ENCODE peak calls at places on chromosome X, in eight cellular contexts. K is T-helper 2 cell, S is NCI-H146, Y is KG1, B is retina, R is GM03348, A is germinal center, M is NCI-H2171 treated with DMSO at 0.1 percent for 48 hours. L is an unnamed sample.

GRCh38 chrX:11558972-11559371 is 106.7 kb downstream of the ARHGAP6 start:
- DNase-seq in S (no peak), A (peak; percentile 39), K (no peak), M (no peak), Y (no peak), R (no peak), B (no peak), L (no peak)

GRCh38 chrX:26651755-26652154 is 435.8 kb downstream of the MAGEB5 start:
- DNase-seq in A (no peak), K (no peak), M (no peak), Y (no peak), B (no peak), S (no peak), R (no peak), L (no peak)

GRCh38 chrX:18354369-18355329 is at the start of gene SCML2:
- DNase-seq in R (peak; percentile 83), A (peak; percentile 14), S (peak; percentile 63), M (peak; percentile 54), Y (peak; percentile 3), B (peak; percentile 78), K (no peak), L (no peak)

GRCh38 chrX:97898798-97899197 is 1015.1 kb downstream of the RPA4 start:
- DNase-seq in A (no peak), K (no peak), B (no peak), M (no peak), R (peak; percentile 40), Y (no peak), S (no peak), L (no peak)

GRCh38 chrX:87732133-87732532 is 214.5 kb downstream of the KLHL4 start:
- DNase-seq in Y (no peak), A (no peak), B (no peak), S (no peak), M (no peak), K (no peak), R (no peak), L (no peak)

GRCh38 chrX:10519761-10520160 is 100.6 kb downstream of the MID1 start:
- DNase-seq in Y (no peak), A (no peak), R (peak; percentile 13), M (no peak), B (no peak), K (no peak), S (no peak), L (no peak)

GRCh38 chrX:10450959-10451355 is 169.4 kb downstream of the MID1 start:
- DNase-seq in M (no peak), B (no peak), S (no peak), K (no peak), R (peak; percentile 16), Y (no peak), A (no peak), L (no peak)

GRCh38 chrX:40300286-40300890 is 202.6 kb upstream of the BCOR start:
- DNase-seq in Y (no peak), B (no peak), R (no peak), K (no peak), S (no peak), M (no peak), A (no peak), L (no peak)

GRCh38 chrX:153569475-153569874 is 29.5 kb downstream of the CCNQ start:
- DNase-seq in K (no peak), Y (no peak), B (no peak), R (no peak), M (no peak), A (no peak), S (no peak), L (no peak)

GRCh38 chrX:69133561-69134542 is 31.4 kb downstream of the PJA1 start:
- DNase-seq in B (peak; percentile 60), R (peak; percentile 35), Y (no peak), S (peak; percentile 33), K (no peak), A (no peak), M (no peak), L (no peak)

GRCh38 chrX:101442095-101442494 is 34.1 kb downstream of the HNRNPH2 start:
- DNase-seq in Y (no peak), M (no peak), R (no peak), S (no peak), B (no peak), A (no peak), K (no peak), L (no peak)

GRCh38 chrX:10239611-10240064 is 82.9 kb downstream of the CLCN4 start:
- DNase-seq in R (peak; percentile 13), Y (no peak), B (no peak), S (no peak), A (no peak), K (no peak), M (no peak), L (no peak)

GRCh38 chrX:46788902-46789301 is 30.0 kb upstream of the SLC9A7 start:
- DNase-seq in S (no peak), K (no peak), R (peak; percentile 56), Y (no peak), A (no peak), B (no peak), M (no peak), L (no peak)

GRCh38 chrX:119521246-119521645 is 44.0 kb downstream of the STEEP1 start:
- DNase-seq in B (no peak), M (no peak), Y (no peak), K (no peak), S (no peak), R (no peak), A (no peak), L (no peak)

GRCh38 chrX:138709886-138710285 is 1.6 kb downstream of the FGF13 start:
- DNase-seq in S (no peak), Y (no peak), A (no peak), B (no peak), M (no peak), R (no peak), K (no peak), L (no peak)

GRCh38 chrX:153474718-153475117 is 4.3 kb upstream of the HAUS7 start:
- DNase-seq in Y (no peak), B (peak; percentile 59), M (no peak), R (peak; percentile 80), S (peak; percentile 48), K (peak; percentile 19), A (peak; percentile 10), L (no peak)

GRCh38 chrX:40278340-40279090 is 180.8 kb upstream of the BCOR start:
- DNase-seq in M (no peak), B (no peak), A (no peak), Y (no peak), S (peak; percentile 43), K (peak; percentile 19), R (peak; percentile 16), L (no peak)

GRCh38 chrX:55342533-55343501 is 78.1 kb upstream of the PAGE3 start:
- DNase-seq in A (peak; percentile 56), B (peak; percentile 27), K (no peak), Y (peak; percentile 2), R (peak; percentile 35), S (peak; percentile 18), M (peak; percentile 4), L (no peak)

GRCh38 chrX:2474963-2475726 is 25.6 kb downstream of the DHRSX start:
- DNase-seq in R (no peak), B (no peak), Y (no peak), A (no peak), M (no peak), S (no peak), K (no peak), L (no peak)

GRCh38 chrX:121456315-121456714 is 408.9 kb downstream of the GLUD2 start:
- DNase-seq in K (no peak), B (no peak), R (no peak), Y (no peak), S (no peak), M (no peak), A (no peak), L (no peak)

GRCh38 chrX:97538745-97539144 is 655.0 kb downstream of the RPA4 start:
- DNase-seq in A (no peak), M (no peak), B (no peak), K (no peak), Y (no peak), S (no peak), R (no peak), L (no peak)

GRCh38 chrX:126701380-126701779 is 118.1 kb upstream of the PRR32 start:
- DNase-seq in M (no peak), B (no peak), K (no peak), R (no peak), A (no peak), Y (no peak), S (no peak), L (no peak)

GRCh38 chrX:153900806-153901752 is 3.4 kb upstream of the AVPR2 start:
- DNase-seq in B (no peak), K (no peak), S (peak; percentile 63), M (peak; percentile 88), R (peak; percentile 87), Y (peak; percentile 28), A (peak; percentile 77), L (peak; percentile 84)

GRCh38 chrX:140943513-140943912 is 58.9 kb upstream of the SPANXB1 start:
- DNase-seq in Y (no peak), A (no peak), R (no peak), K (no peak), M (no peak), B (no peak), S (no peak), L (no peak)

GRCh38 chrX:15930585-15930984 is 76.0 kb upstream of the AP1S2 start:
- DNase-seq in M (peak; percentile 11), A (no peak), S (peak; percentile 9), R (peak; percentile 11), Y (no peak), K (no peak), B (no peak), L (no peak)

GRCh38 chrX:44225667-44226066 is 117.8 kb downstream of the EFHC2 start:
- DNase-seq in K (no peak), R (no peak), S (no peak), B (no peak), A (no peak), Y (no peak), M (no peak), L (no peak)

GRCh38 chrX:71107762-71108360 is 1.3 kb upstream of the CXorf65 start:
- DNase-seq in M (no peak), K (no peak), A (no peak), B (no peak), S (no peak), Y (peak; percentile 9), R (no peak), L (peak; percentile 47)

GRCh38 chrX:132837126-132837525 is 121.3 kb downstream of the HS6ST2 start:
- DNase-seq in S (no peak), Y (no peak), B (no peak), K (no peak), M (no peak), R (peak; percentile 14), A (no peak), L (no peak)

GRCh38 chrX:19882066-19882775 is 5.2 kb downstream of the SH3KBP1 start:
- DNase-seq in K (no peak), Y (no peak), S (no peak), B (no peak), M (no peak), A (no peak), R (peak; percentile 18), L (no peak)

GRCh38 chrX:39324233-39324632 is 523.0 kb downstream of the MID1IP1 start:
- DNase-seq in R (no peak), K (no peak), B (no peak), S (no peak), M (no peak), Y (no peak), A (no peak), L (no peak)

GRCh38 chrX:48560056-48560455 is 14.2 kb upstream of the RBM3 start:
- DNase-seq in B (no peak), K (no peak), R (no peak), A (no peak), M (no peak), Y (no peak), S (no peak), L (no peak)

GRCh38 chrX:109600114-109600710 is 24.8 kb downstream of the KCNE5 start:
- DNase-seq in K (no peak), M (no peak), B (peak; percentile 65), S (no peak), R (peak; percentile 7), A (no peak), Y (no peak), L (no peak)